ENCODE peak calls at places on chromosomes 2 and 18, in five cellular contexts. One of them, this sample, is unnamed.

GRCh38 chr2:190456833-190457232 is 48.7 kb downstream of the MFSD6 start:
- DNase-seq in endothelial cell of umbilical vein: peak; percentile 23
- DNase-seq in aorta: no peak
- DNase-seq in stomach: no peak
- DNase-seq in heart right ventricle: no peak
- DNase-seq in this sample: no peak

GRCh38 chr2:26483957-26484565 is 6.1 kb upstream of the OTOF start:
- DNase-seq in aorta: peak; percentile 44
- DNase-seq in stomach: no peak
- DNase-seq in heart right ventricle: no peak
- DNase-seq in endothelial cell of umbilical vein: no peak
- DNase-seq in this sample: peak; percentile 51

GRCh38 chr2:190173382-190173781 is 110.9 kb upstream of the MSTN start:
- DNase-seq in endothelial cell of umbilical vein: no peak
- DNase-seq in stomach: no peak
- DNase-seq in aorta: no peak
- DNase-seq in heart right ventricle: no peak
- DNase-seq in this sample: no peak

GRCh38 chr2:210795506-210795905 is 239.1 kb downstream of the CPS1 start:
- DNase-seq in endothelial cell of umbilical vein: no peak
- DNase-seq in stomach: no peak
- DNase-seq in heart right ventricle: no peak
- DNase-seq in aorta: no peak
- DNase-seq in this sample: no peak

GRCh38 chr2:147101906-147102790 is 742.7 kb upstream of the ACVR2A start:
- DNase-seq in endothelial cell of umbilical vein: no peak
- DNase-seq in stomach: no peak
- DNase-seq in aorta: no peak
- DNase-seq in heart right ventricle: no peak
- DNase-seq in this sample: no peak

GRCh38 chr2:150341982-150342680 is 145.3 kb downstream of the RND3 start:
- DNase-seq in endothelial cell of umbilical vein: peak; percentile 7
- DNase-seq in heart right ventricle: no peak
- DNase-seq in aorta: no peak
- DNase-seq in stomach: no peak
- DNase-seq in this sample: no peak

GRCh38 chr2:218745559-218746469 is 35.2 kb downstream of the TTLL4 start:
- DNase-seq in endothelial cell of umbilical vein: no peak
- DNase-seq in stomach: peak; percentile 43
- DNase-seq in aorta: no peak
- DNase-seq in heart right ventricle: peak; percentile 82
- DNase-seq in this sample: peak; percentile 86

GRCh38 chr18:50870138-50870845 is 8.6 kb upstream of the ME2 start:
- DNase-seq in aorta: no peak
- DNase-seq in endothelial cell of umbilical vein: peak; percentile 20
- DNase-seq in heart right ventricle: no peak
- DNase-seq in stomach: no peak
- DNase-seq in this sample: no peak

GRCh38 chr2:144086965-144087364 is 433.0 kb downstream of the ZEB2 start:
- DNase-seq in stomach: no peak
- DNase-seq in endothelial cell of umbilical vein: peak; percentile 6
- DNase-seq in aorta: no peak
- DNase-seq in heart right ventricle: no peak
- DNase-seq in this sample: no peak

GRCh38 chr2:98757904-98758421 is 27.0 kb upstream of the MGAT4A start:
- DNase-seq in heart right ventricle: peak; percentile 74
- DNase-seq in stomach: peak; percentile 70
- DNase-seq in aorta: peak; percentile 84
- DNase-seq in endothelial cell of umbilical vein: peak; percentile 98
- DNase-seq in this sample: peak; percentile 66

GRCh38 chr2:232488097-232488711 is 570 bp upstream of the ECEL1 start:
- DNase-seq in endothelial cell of umbilical vein: no peak
- DNase-seq in stomach: no peak
- DNase-seq in heart right ventricle: no peak
- DNase-seq in aorta: peak; percentile 72
- DNase-seq in this sample: no peak

GRCh38 chr2:70962885-70963878 is 15.2 kb upstream of the ANKRD53 start:
- DNase-seq in aorta: peak; percentile 61
- DNase-seq in endothelial cell of umbilical vein: no peak
- DNase-seq in stomach: no peak
- DNase-seq in heart right ventricle: no peak
- DNase-seq in this sample: no peak

GRCh38 chr2:162938387-162938786 is 99.8 kb upstream of the KCNH7 start:
- DNase-seq in endothelial cell of umbilical vein: no peak
- DNase-seq in aorta: no peak
- DNase-seq in stomach: no peak
- DNase-seq in heart right ventricle: no peak
- DNase-seq in this sample: no peak

GRCh38 chr18:2917255-2918047 is 70.6 kb downstream of the EMILIN2 start:
- DNase-seq in stomach: no peak
- DNase-seq in aorta: no peak
- DNase-seq in endothelial cell of umbilical vein: peak; percentile 56
- DNase-seq in heart right ventricle: no peak
- DNase-seq in this sample: no peak

GRCh38 chr2:111238336-111238735 is 117.6 kb downstream of the BCL2L11 start:
- DNase-seq in heart right ventricle: no peak
- DNase-seq in aorta: no peak
- DNase-seq in stomach: no peak
- DNase-seq in endothelial cell of umbilical vein: no peak
- DNase-seq in this sample: no peak

GRCh38 chr2:36967236-36967876 is 1.0 kb upstream of the STRN start:
- DNase-seq in endothelial cell of umbilical vein: no peak
- DNase-seq in stomach: peak; percentile 47
- DNase-seq in aorta: no peak
- DNase-seq in heart right ventricle: no peak
- DNase-seq in this sample: no peak

GRCh38 chr18:62717850-62718229 is 2.5 kb downstream of the PHLPP1 start:
- DNase-seq in endothelial cell of umbilical vein: peak; percentile 45
- DNase-seq in aorta: no peak
- DNase-seq in stomach: no peak
- DNase-seq in heart right ventricle: no peak
- DNase-seq in this sample: no peak

GRCh38 chr2:203252851-203253250 is 14.0 kb downstream of the CYP20A1 start:
- DNase-seq in heart right ventricle: no peak
- DNase-seq in aorta: no peak
- DNase-seq in endothelial cell of umbilical vein: no peak
- DNase-seq in stomach: no peak
- DNase-seq in this sample: no peak

GRCh38 chr2:100161940-100162620 is 19.7 kb upstream of the AFF3 start:
- DNase-seq in endothelial cell of umbilical vein: no peak
- DNase-seq in heart right ventricle: no peak
- DNase-seq in aorta: no peak
- DNase-seq in stomach: no peak
- DNase-seq in this sample: no peak

GRCh38 chr2:241595600-241596140 is 37.1 kb downstream of the BOK start:
- DNase-seq in aorta: no peak
- DNase-seq in endothelial cell of umbilical vein: peak; percentile 27
- DNase-seq in heart right ventricle: no peak
- DNase-seq in stomach: no peak
- DNase-seq in this sample: no peak

GRCh38 chr2:62558743-62559142 is 52.7 kb upstream of the TMEM17 start:
- DNase-seq in heart right ventricle: no peak
- DNase-seq in stomach: no peak
- DNase-seq in endothelial cell of umbilical vein: no peak
- DNase-seq in aorta: no peak
- DNase-seq in this sample: no peak

GRCh38 chr2:239226677-239227076 is 174.1 kb downstream of the HDAC4 start:
- DNase-seq in aorta: no peak
- DNase-seq in stomach: peak; percentile 23
- DNase-seq in endothelial cell of umbilical vein: no peak
- DNase-seq in heart right ventricle: no peak
- DNase-seq in this sample: peak; percentile 67

GRCh38 chr2:100176925-100177324 is 34.5 kb upstream of the AFF3 start:
- DNase-seq in endothelial cell of umbilical vein: no peak
- DNase-seq in aorta: no peak
- DNase-seq in heart right ventricle: no peak
- DNase-seq in stomach: no peak
- DNase-seq in this sample: no peak

GRCh38 chr18:13120967-13121586 is 97.5 kb upstream of the LDLRAD4 start:
- DNase-seq in endothelial cell of umbilical vein: no peak
- DNase-seq in heart right ventricle: no peak
- DNase-seq in stomach: no peak
- DNase-seq in aorta: no peak
- DNase-seq in this sample: no peak

GRCh38 chr2:27809761-27810241 is 38.3 kb downstream of the MRPL33 start:
- DNase-seq in heart right ventricle: no peak
- DNase-seq in stomach: no peak
- DNase-seq in endothelial cell of umbilical vein: peak; percentile 91
- DNase-seq in aorta: no peak
- DNase-seq in this sample: no peak

GRCh38 chr2:148640767-148641166 is 3.8 kb upstream of the EPC2 start:
- DNase-seq in heart right ventricle: no peak
- DNase-seq in endothelial cell of umbilical vein: no peak
- DNase-seq in stomach: no peak
- DNase-seq in aorta: no peak
- DNase-seq in this sample: no peak

GRCh38 chr18:78659748-78660147 is 319.9 kb upstream of the SALL3 start:
- DNase-seq in stomach: no peak
- DNase-seq in heart right ventricle: no peak
- DNase-seq in aorta: no peak
- DNase-seq in endothelial cell of umbilical vein: no peak
- DNase-seq in this sample: no peak

GRCh38 chr2:223404616-223405015 is 197.5 kb downstream of the SCG2 start:
- DNase-seq in aorta: no peak
- DNase-seq in stomach: no peak
- DNase-seq in heart right ventricle: no peak
- DNase-seq in endothelial cell of umbilical vein: no peak
- DNase-seq in this sample: no peak

DNA sequence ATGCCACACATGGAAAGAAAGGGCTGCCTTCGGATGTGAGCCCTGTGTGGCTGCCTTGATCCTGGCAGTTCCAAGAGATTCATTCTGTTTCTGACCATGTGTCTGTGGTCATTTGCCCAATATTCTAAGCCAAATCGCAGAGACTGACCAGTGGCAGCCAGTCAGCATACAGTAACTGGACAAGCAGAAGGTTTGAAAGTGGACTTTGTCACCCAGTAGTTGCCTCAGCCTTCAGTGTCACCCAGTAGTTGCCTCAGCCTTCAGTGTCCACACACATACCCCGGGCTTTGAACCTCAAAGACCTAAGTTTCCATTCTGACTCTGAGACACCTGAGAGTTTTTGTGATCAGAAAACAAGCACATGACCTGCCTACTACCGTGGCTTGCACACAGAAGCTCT is 5.0 kb downstream of the RFX8 start:
- DNase-seq in stomach: no peak
- DNase-seq in aorta: no peak
- DNase-seq in heart right ventricle: no peak
- DNase-seq in endothelial cell of umbilical vein: no peak
- DNase-seq in this sample: no peak
- H3K27me3 ChIP-seq in stomach: peaks cover 12% of the 10 kb centered on the region
- H3K27me3 ChIP-seq in aorta: no peaks in the 10 kb centered on the region
- H3K27me3 ChIP-seq in heart right ventricle: peaks cover 91% of the 10 kb centered on the region
- H3K27me3 ChIP-seq in endothelial cell of umbilical vein: no peaks in the 10 kb centered on the region
- H3K27me3 ChIP-seq in this sample: no peaks in the 10 kb centered on the region

DNA sequence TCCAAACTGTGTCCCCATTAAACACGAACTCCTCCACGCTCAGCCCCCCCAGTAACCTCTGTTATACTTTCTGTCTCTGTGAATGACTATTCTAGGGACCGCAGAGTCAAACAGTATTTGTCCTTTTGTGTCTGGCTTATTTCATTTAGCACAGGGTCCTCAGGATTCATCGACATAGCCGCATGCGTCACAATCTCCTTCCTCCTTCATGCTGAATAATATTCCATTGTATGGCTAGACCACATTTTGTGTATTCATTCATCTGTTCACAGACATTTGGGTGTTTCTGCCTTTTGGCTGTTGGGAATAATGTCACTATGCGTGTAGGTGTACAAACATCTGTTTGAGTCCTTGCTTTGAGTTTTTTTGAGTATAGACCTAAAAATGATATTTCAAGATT is 80.9 kb downstream of the SH3RF3 start:
- DNase-seq in heart right ventricle: no peak
- DNase-seq in aorta: no peak
- DNase-seq in stomach: no peak
- DNase-seq in endothelial cell of umbilical vein: peak; percentile 21
- DNase-seq in this sample: no peak
- H3K4me1 ChIP-seq in heart right ventricle: peaks cover 18% of the 10 kb centered on the region
- H3K4me1 ChIP-seq in aorta: peaks cover 4% of the 10 kb centered on the region
- H3K4me1 ChIP-seq in stomach: peaks cover 48% of the 10 kb centered on the region
- H3K4me1 ChIP-seq in endothelial cell of umbilical vein: peaks cover 36% of the 10 kb centered on the region
- H3K4me1 ChIP-seq in this sample: peaks cover 21% of the 10 kb centered on the region

DNA sequence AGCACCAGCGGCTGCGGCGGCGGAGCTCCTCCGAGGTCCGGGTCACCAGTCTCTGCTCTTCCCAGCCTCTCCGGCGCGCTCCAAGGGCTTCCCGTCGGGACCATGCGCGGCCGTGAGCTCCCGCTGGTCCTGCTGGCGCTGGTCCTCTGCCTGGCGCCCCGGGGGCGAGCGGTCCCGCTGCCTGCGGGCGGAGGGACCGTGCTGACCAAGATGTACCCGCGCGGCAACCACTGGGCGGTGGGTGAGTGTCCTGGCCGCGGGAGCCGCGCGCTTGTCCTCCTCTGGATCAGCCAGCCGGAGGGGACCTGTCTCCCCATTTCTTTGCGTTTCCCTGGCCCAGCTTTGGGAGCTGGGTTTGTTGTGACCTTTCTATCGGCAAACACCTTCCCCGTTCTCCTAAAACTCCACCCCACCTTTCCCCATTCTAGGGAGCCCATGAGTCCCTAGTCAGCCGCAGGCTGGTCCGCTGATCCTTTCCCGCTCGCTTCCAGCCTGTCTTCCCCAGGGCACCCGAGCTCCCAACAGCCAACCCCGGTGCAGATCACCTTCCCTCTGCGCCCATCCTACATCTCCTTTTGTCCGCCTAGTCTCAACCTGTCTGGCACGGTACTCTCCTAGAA is 316 bp downstream of the GRP start:
- DNase-seq in heart right ventricle: no peak
- DNase-seq in aorta: no peak
- DNase-seq in stomach: no peak
- DNase-seq in endothelial cell of umbilical vein: no peak
- DNase-seq in this sample: no peak
- H3K27me3 ChIP-seq in heart right ventricle: peaks cover 74% of the 10 kb centered on the region
- H3K27me3 ChIP-seq in aorta: no peaks in the 10 kb centered on the region
- H3K27me3 ChIP-seq in stomach: peaks cover 78% of the 10 kb centered on the region
- H3K27me3 ChIP-seq in endothelial cell of umbilical vein: peaks cover 49% of the 10 kb centered on the region
- H3K27me3 ChIP-seq in this sample: no peaks in the 10 kb centered on the region

DNA sequence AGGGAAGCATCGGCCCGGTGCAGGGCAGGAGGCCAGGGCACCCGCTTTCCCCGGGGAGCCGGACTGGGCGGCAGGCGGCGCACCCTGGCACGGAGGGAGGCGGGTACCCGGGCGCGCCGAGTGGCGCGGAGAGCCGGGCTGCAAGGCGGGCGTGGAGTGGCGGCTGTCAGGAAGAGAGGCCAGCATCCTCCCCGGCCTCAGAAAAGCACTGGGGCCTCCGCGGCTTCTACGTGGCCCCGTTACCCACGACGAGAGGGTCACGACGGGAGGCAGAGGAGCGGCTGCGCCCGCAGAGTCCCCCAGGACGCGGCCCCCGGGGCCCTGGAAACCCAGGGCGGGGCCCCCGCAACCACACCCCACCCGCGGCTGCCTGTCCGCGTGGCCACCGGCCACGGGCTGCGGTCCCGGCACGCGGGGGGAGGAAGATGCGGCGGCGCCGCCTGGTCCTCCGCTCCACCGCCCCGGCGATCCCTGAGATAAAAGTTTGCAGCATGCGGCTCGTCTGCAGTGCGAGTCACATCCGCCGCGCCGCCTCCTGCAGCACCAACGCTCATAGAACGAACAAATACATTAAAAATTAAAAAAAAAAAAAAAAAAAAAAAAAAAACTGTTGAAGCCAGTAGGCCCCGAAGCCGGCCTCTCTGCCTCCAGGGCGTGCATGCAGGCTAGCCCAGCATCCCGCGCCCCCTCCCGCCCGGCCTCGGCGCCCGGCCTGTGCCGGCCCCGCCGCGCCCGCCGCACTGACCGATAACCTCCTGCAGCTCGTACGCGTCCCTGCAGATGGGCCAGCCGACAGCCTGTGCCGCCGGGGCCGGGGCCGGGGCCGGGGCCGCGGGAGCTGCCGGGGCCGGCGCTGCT is 683 bp downstream of the STK39 start:
- DNase-seq in endothelial cell of umbilical vein: peak; percentile 53
- DNase-seq in aorta: peak; percentile 92
- DNase-seq in heart right ventricle: peak; percentile 52
- DNase-seq in stomach: peak; percentile 87
- DNase-seq in this sample: peak; percentile 62
- H3K4me1 ChIP-seq in endothelial cell of umbilical vein: peaks cover 21% of the 10 kb centered on the region
- H3K4me1 ChIP-seq in aorta: peaks cover 5% of the 10 kb centered on the region
- H3K4me1 ChIP-seq in heart right ventricle: peaks cover 5% of the 10 kb centered on the region
- H3K4me1 ChIP-seq in stomach: peaks cover 59% of the 10 kb centered on the region
- H3K4me1 ChIP-seq in this sample: peaks cover 3% of the 10 kb centered on the region

This sample was measured in right cardiac atrium.